ENCODE peak calls at places on chromosome 5, in five cellular contexts. W is activated effector memory CD4-positive, alpha-beta T cell treated with anti-CD3 and anti-CD28 coated beads, Interleukin-2, amount 50 U/mL, for 16 hours; Q is HS-5; K is endothelial cell; T is fibroblast of mammary gland. J is an unnamed sample.

GRCh38 chr5:19902316-19902934 is 85.6 kb downstream of the CDH18 start:
- DNase-seq in W (no peak), K (no peak), Q (no peak), T (no peak), J (no peak)

GRCh38 chr5:168826292-168826725 is 247.1 kb upstream of the PANK3 start:
- DNase-seq in Q (no peak), K (no peak), W (no peak), T (no peak), J (no peak)

GRCh38 chr5:29949301-29949872 is 1244.1 kb upstream of the CDH6 start:
- DNase-seq in W (no peak), Q (no peak), K (no peak), T (no peak), J (no peak)

GRCh38 chr5:82777106-82777505 is 300.1 kb downstream of the TMEM167A start:
- DNase-seq in T (no peak), K (no peak), W (no peak), Q (no peak), J (no peak)

GRCh38 chr5:113971454-113971853 is 390.4 kb upstream of the KCNN2 start:
- DNase-seq in K (no peak), T (no peak), W (no peak), Q (no peak), J (no peak)

GRCh38 chr5:42250-42649 is 49.7 kb upstream of the PLEKHG4B start:
- DNase-seq in K (peak; percentile 57), T (peak; percentile 3), Q (no peak), W (no peak), J (peak; percentile 40)

GRCh38 chr5:107367480-107367879 is 303.3 kb downstream of the EFNA5 start:
- DNase-seq in Q (no peak), W (no peak), T (no peak), K (no peak), J (no peak)

GRCh38 chr5:75277463-75277862 is 40.8 kb upstream of the ANKRD31 start:
- DNase-seq in K (no peak), Q (no peak), W (no peak), T (no peak), J (no peak)

GRCh38 chr5:37816883-37817282 is 23.0 kb downstream of the GDNF start:
- DNase-seq in K (no peak), T (no peak), W (no peak), Q (no peak), J (no peak)

GRCh38 chr5:168529361-168530234 is 493 bp downstream of the FBLL1 start:
- DNase-seq in Q (no peak), K (no peak), T (no peak), W (no peak), J (no peak)

GRCh38 chr5:39650234-39650816 is 225.5 kb upstream of the DAB2 start:
- DNase-seq in K (no peak), W (no peak), T (peak; percentile 57), Q (no peak), J (no peak)

GRCh38 chr5:80406980-80407734 is 707 bp upstream of the ZFYVE16 start:
- DNase-seq in T (peak; percentile 65), Q (no peak), K (peak; percentile 9), W (no peak), J (no peak)

GRCh38 chr5:1103505-1104326 is 8.1 kb downstream of the SLC12A7 start:
- DNase-seq in T (no peak), Q (no peak), K (no peak), W (no peak), J (no peak)

GRCh38 chr5:922745-923472 is 30.2 kb downstream of the TRIP13 start:
- DNase-seq in W (peak; percentile 55), Q (no peak), K (no peak), T (no peak), J (no peak)

GRCh38 chr5:168929656-168930055 is 350.5 kb upstream of the PANK3 start:
- DNase-seq in W (no peak), T (no peak), Q (no peak), K (no peak), J (no peak)

GRCh38 chr5:87120518-87121314 is 147.0 kb upstream of the RASA1 start:
- DNase-seq in K (no peak), T (peak; percentile 90), W (no peak), Q (peak; percentile 86), J (no peak)

GRCh38 chr5:115246361-115246991 is 16.2 kb downstream of the PGGT1B start:
- DNase-seq in W (no peak), K (no peak), Q (no peak), T (peak; percentile 53), J (peak; percentile 24)

GRCh38 chr5:756865-757345 is 27.6 kb downstream of the ZDHHC11B start:
- DNase-seq in T (no peak), K (no peak), Q (no peak), W (peak; percentile 75), J (no peak)

GRCh38 chr5:120528609-120529008 is 64.5 kb downstream of the PRR16 start:
- DNase-seq in K (no peak), T (no peak), Q (no peak), W (no peak), J (no peak)

GRCh38 chr5:157172408-157172807 is 6.3 kb upstream of the GARIN3 start:
- DNase-seq in W (peak; percentile 95), K (no peak), Q (no peak), T (no peak), J (no peak)

GRCh38 chr5:173781826-173782670 is 106.1 kb upstream of the CPEB4 start:
- DNase-seq in W (peak; percentile 87), T (peak; percentile 96), Q (peak; percentile 76), K (no peak), J (peak; percentile 76)

GRCh38 chr5:6604946-6605345 is 27.9 kb downstream of the NSUN2 start:
- DNase-seq in K (no peak), T (no peak), W (no peak), Q (no peak), J (no peak)

J was measured in K562.